ENCODE peak calls at places on chromosomes 3 and 15, in four cellular contexts. One of them, this sample, is unnamed.
A peak's percentile ranks its signal among the peaks of the same experiment; 100 is the strongest.

GRCh38 chr15:74398183-74398582 is 30.7 kb upstream of the CYP11A1 start:
- DNase-seq in fibroblast of lung: no peak
- DNase-seq in pancreas: no peak
- DNase-seq in heart right ventricle: no peak
- DNase-seq in this sample: no peak

GRCh38 chr3:150076443-150076842 is 105.7 kb upstream of the PFN2 start:
- DNase-seq in fibroblast of lung: no peak
- DNase-seq in heart right ventricle: no peak
- DNase-seq in pancreas: no peak
- DNase-seq in this sample: no peak

GRCh38 chr15:31264534-31265089 is 62.0 kb upstream of the KLF13 start:
- DNase-seq in pancreas: no peak
- DNase-seq in heart right ventricle: no peak
- DNase-seq in fibroblast of lung: no peak
- DNase-seq in this sample: no peak

GRCh38 chr15:59659366-59659765 is 2.1 kb upstream of the GTF2A2 start:
- DNase-seq in pancreas: no peak
- DNase-seq in fibroblast of lung: no peak
- DNase-seq in heart right ventricle: no peak
- DNase-seq in this sample: no peak

GRCh38 chr3:51389423-51390183 is 1.5 kb upstream of the RBM15B start:
- DNase-seq in fibroblast of lung: peak; percentile 48
- DNase-seq in heart right ventricle: peak; percentile 28
- DNase-seq in pancreas: no peak
- DNase-seq in this sample: peak; percentile 79

GRCh38 chr3:173938159-173938558 is 540.6 kb downstream of the NLGN1 start:
- DNase-seq in pancreas: no peak
- DNase-seq in fibroblast of lung: peak; percentile 73
- DNase-seq in heart right ventricle: no peak
- DNase-seq in this sample: no peak

GRCh38 chr3:102258666-102259227 is 176.1 kb upstream of the ZPLD1 start:
- DNase-seq in fibroblast of lung: no peak
- DNase-seq in pancreas: no peak
- DNase-seq in heart right ventricle: no peak
- DNase-seq in this sample: no peak

GRCh38 chr3:37935756-37936666 is 54.6 kb upstream of the VILL start:
- DNase-seq in fibroblast of lung: peak; percentile 98
- DNase-seq in pancreas: no peak
- DNase-seq in heart right ventricle: no peak
- DNase-seq in this sample: no peak

GRCh38 chr15:73908030-73908821 is 18.0 kb upstream of the LOXL1 start:
- DNase-seq in pancreas: peak; percentile 90
- DNase-seq in fibroblast of lung: peak; percentile 54
- DNase-seq in heart right ventricle: peak; percentile 86
- DNase-seq in this sample: peak; percentile 96

GRCh38 chr3:182357928-182358327 is 435.4 kb upstream of the ATP11B start:
- DNase-seq in fibroblast of lung: no peak
- DNase-seq in heart right ventricle: no peak
- DNase-seq in pancreas: no peak
- DNase-seq in this sample: no peak

GRCh38 chr3:186365202-186365974 is 3.4 kb upstream of the DGKG start:
- DNase-seq in pancreas: no peak
- DNase-seq in fibroblast of lung: peak; percentile 89
- DNase-seq in heart right ventricle: peak; percentile 42
- DNase-seq in this sample: peak; percentile 86

GRCh38 chr15:22973286-22973685 is 6.9 kb downstream of the CYFIP1 start:
- DNase-seq in pancreas: no peak
- DNase-seq in fibroblast of lung: no peak
- DNase-seq in heart right ventricle: no peak
- DNase-seq in this sample: peak; percentile 54

GRCh38 chr3:13133471-13133981 is 60.3 kb upstream of the IQSEC1 start:
- DNase-seq in heart right ventricle: no peak
- DNase-seq in fibroblast of lung: no peak
- DNase-seq in pancreas: no peak
- DNase-seq in this sample: no peak

GRCh38 chr3:66428733-66429132 is 72.1 kb downstream of the LRIG1 start:
- DNase-seq in fibroblast of lung: peak; percentile 99
- DNase-seq in pancreas: peak; percentile 86
- DNase-seq in heart right ventricle: peak; percentile 56
- DNase-seq in this sample: no peak

GRCh38 chr3:140251678-140252077 is 316.7 kb downstream of the CLSTN2 start:
- DNase-seq in heart right ventricle: no peak
- DNase-seq in pancreas: no peak
- DNase-seq in fibroblast of lung: no peak
- DNase-seq in this sample: no peak

GRCh38 chr3:194099215-194099614 is 36.7 kb upstream of the HES1 start:
- DNase-seq in fibroblast of lung: no peak
- DNase-seq in pancreas: no peak
- DNase-seq in heart right ventricle: no peak
- DNase-seq in this sample: no peak

GRCh38 chr3:72657666-72658065 is 190.6 kb downstream of the SHQ1 start:
- DNase-seq in heart right ventricle: no peak
- DNase-seq in pancreas: no peak
- DNase-seq in fibroblast of lung: no peak
- DNase-seq in this sample: no peak

GRCh38 chr3:49719214-49719884 is at the start of gene AMIGO3:
- DNase-seq in heart right ventricle: peak; percentile 95
- DNase-seq in fibroblast of lung: peak; percentile 90
- DNase-seq in pancreas: peak; percentile 98
- DNase-seq in this sample: peak; percentile 98

GRCh38 chr3:67683522-67683921 is 29.1 kb upstream of the SUCLG2 start:
- DNase-seq in pancreas: no peak
- DNase-seq in heart right ventricle: no peak
- DNase-seq in fibroblast of lung: no peak
- DNase-seq in this sample: no peak

GRCh38 chr3:15271785-15272381 is 60.5 kb downstream of the SH3BP5 start:
- DNase-seq in pancreas: no peak
- DNase-seq in fibroblast of lung: no peak
- DNase-seq in heart right ventricle: peak; percentile 36
- DNase-seq in this sample: peak; percentile 83

GRCh38 chr3:87410110-87410509 is 133.7 kb upstream of the POU1F1 start:
- DNase-seq in pancreas: no peak
- DNase-seq in fibroblast of lung: peak; percentile 97
- DNase-seq in heart right ventricle: no peak
- DNase-seq in this sample: no peak

GRCh38 chr3:47892284-47892683 is 89.3 kb downstream of the DHX30 start:
- DNase-seq in heart right ventricle: no peak
- DNase-seq in fibroblast of lung: no peak
- DNase-seq in pancreas: no peak
- DNase-seq in this sample: no peak

GRCh38 chr15:91456251-91456718 is 356.2 kb downstream of the SV2B start:
- DNase-seq in heart right ventricle: no peak
- DNase-seq in pancreas: no peak
- DNase-seq in fibroblast of lung: peak; percentile 98
- DNase-seq in this sample: no peak

GRCh38 chr15:101059381-101060341 is 140.5 kb downstream of the LRRK1 start:
- DNase-seq in heart right ventricle: no peak
- DNase-seq in pancreas: no peak
- DNase-seq in fibroblast of lung: no peak
- DNase-seq in this sample: peak; percentile 58

GRCh38 chr15:45456212-45457106 is 66.1 kb downstream of the SLC30A4 start:
- DNase-seq in fibroblast of lung: peak; percentile 100
- DNase-seq in pancreas: peak; percentile 61
- DNase-seq in heart right ventricle: no peak
- DNase-seq in this sample: no peak

GRCh38 chr3:120681506-120682038 is 467 bp downstream of the HGD start:
- DNase-seq in pancreas: no peak
- DNase-seq in fibroblast of lung: no peak
- DNase-seq in heart right ventricle: no peak
- DNase-seq in this sample: no peak

GRCh38 chr15:92968926-92969664 is 69.0 kb downstream of the CHD2 start:
- DNase-seq in pancreas: no peak
- DNase-seq in heart right ventricle: no peak
- DNase-seq in fibroblast of lung: no peak
- DNase-seq in this sample: no peak

GRCh38 chr3:155065537-155065936 is 14.6 kb upstream of the MME start:
- DNase-seq in heart right ventricle: no peak
- DNase-seq in fibroblast of lung: peak; percentile 75
- DNase-seq in pancreas: no peak
- DNase-seq in this sample: no peak

GRCh38 chr3:112056451-112056929 is 22.0 kb downstream of the TMPRSS7 start:
- DNase-seq in heart right ventricle: no peak
- DNase-seq in fibroblast of lung: peak; percentile 89
- DNase-seq in pancreas: no peak
- DNase-seq in this sample: no peak

GRCh38 chr3:126390201-126390600 is 4.5 kb upstream of the CFAP100 start:
- DNase-seq in heart right ventricle: no peak
- DNase-seq in pancreas: no peak
- DNase-seq in fibroblast of lung: no peak
- DNase-seq in this sample: peak; percentile 72

GRCh38 chr15:39232512-39232911 is 348.4 kb upstream of the THBS1 start:
- DNase-seq in pancreas: no peak
- DNase-seq in fibroblast of lung: peak; percentile 90
- DNase-seq in heart right ventricle: no peak
- DNase-seq in this sample: no peak

GRCh38 chr3:124671123-124671522 is 59.1 kb upstream of the UMPS start:
- DNase-seq in heart right ventricle: no peak
- DNase-seq in fibroblast of lung: no peak
- DNase-seq in pancreas: no peak
- DNase-seq in this sample: no peak

GRCh38 chr3:56621686-56622085 is 61.4 kb downstream of the TASOR start:
- DNase-seq in fibroblast of lung: no peak
- DNase-seq in pancreas: no peak
- DNase-seq in heart right ventricle: no peak
- DNase-seq in this sample: no peak

GRCh38 chr3:10263549-10264363 is 15.5 kb downstream of the TATDN2 start:
- DNase-seq in fibroblast of lung: peak; percentile 43
- DNase-seq in pancreas: no peak
- DNase-seq in heart right ventricle: no peak
- DNase-seq in this sample: no peak

GRCh38 chr3:39189648-39190269 is 2.6 kb downstream of the XIRP1 start:
- DNase-seq in fibroblast of lung: peak; percentile 42
- DNase-seq in pancreas: no peak
- DNase-seq in heart right ventricle: peak; percentile 52
- DNase-seq in this sample: no peak
- H3K4me3 ChIP-seq in fibroblast of lung: no peak overlapping the region
- H3K4me3 ChIP-seq in pancreas: no peak overlapping the region
- H3K4me3 ChIP-seq in heart right ventricle: peak overlapping the region; percentile 1
- H3K4me3 ChIP-seq in this sample: no peak overlapping the region

GRCh38 chr15:57761562-57761961 is 55.0 kb downstream of the POLR2M start:
- DNase-seq in pancreas: no peak
- DNase-seq in heart right ventricle: no peak
- DNase-seq in fibroblast of lung: no peak
- DNase-seq in this sample: no peak
- H3K4me1 ChIP-seq in pancreas: no peaks in the 10 kb centered on the region
- H3K4me1 ChIP-seq in heart right ventricle: no peaks in the 10 kb centered on the region
- H3K4me1 ChIP-seq in fibroblast of lung: no peaks in the 10 kb centered on the region
- H3K4me1 ChIP-seq in this sample: no peaks in the 10 kb centered on the region

DNA sequence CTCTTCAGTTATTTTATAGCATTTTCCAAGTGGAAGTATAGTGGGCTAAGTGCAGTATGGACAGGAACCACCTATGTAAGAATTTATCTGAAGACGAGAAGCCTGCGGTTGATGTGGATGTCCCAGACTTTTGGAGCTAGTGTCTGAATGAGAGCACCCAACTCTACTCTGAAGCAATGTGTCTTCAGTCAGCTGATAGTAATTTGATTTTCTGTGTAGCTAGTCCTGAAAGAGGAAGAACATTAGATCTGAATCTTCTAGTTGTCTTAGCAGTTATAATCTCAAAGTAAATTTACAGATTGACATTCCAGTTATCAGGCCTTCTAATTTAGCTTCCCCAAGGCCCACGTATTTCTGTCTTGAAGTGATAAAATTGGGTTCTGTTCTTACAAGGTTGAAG is 1.4 kb downstream of the TCAIM start:
- DNase-seq in fibroblast of lung: no peak
- DNase-seq in pancreas: no peak
- DNase-seq in heart right ventricle: no peak
- DNase-seq in this sample: no peak
- H3K27ac ChIP-seq in fibroblast of lung: no peak overlapping the region
- H3K27ac ChIP-seq in pancreas: no peak overlapping the region
- H3K27ac ChIP-seq in heart right ventricle: peak overlapping the region; percentile 95
- H3K27ac ChIP-seq in this sample: peak overlapping the region; percentile 56

GRCh38 chr3:135966349-135966695 is 794 bp downstream of the PPP2R3A start:
- DNase-seq in heart right ventricle: no peak
- DNase-seq in fibroblast of lung: no peak
- DNase-seq in pancreas: peak; percentile 83
- DNase-seq in this sample: no peak

GRCh38 chr3:135965129-135965505 is 411 bp upstream of the PPP2R3A start:
- DNase-seq in fibroblast of lung: peak; percentile 70
- DNase-seq in heart right ventricle: no peak
- DNase-seq in pancreas: no peak
- DNase-seq in this sample: no peak

GRCh38 chr3:135967867-135968266 is 2.3 kb downstream of the PPP2R3A start:
- DNase-seq in fibroblast of lung: no peak
- DNase-seq in pancreas: no peak
- DNase-seq in heart right ventricle: no peak
- DNase-seq in this sample: no peak

GRCh38 chr3:135965506-135966348 is at the start of gene PPP2R3A:
- DNase-seq in fibroblast of lung: peak; percentile 85
- DNase-seq in heart right ventricle: peak; percentile 89
- DNase-seq in pancreas: peak; percentile 93
- DNase-seq in this sample: peak; percentile 95

GRCh38 chr3:135966875-135967274 is 1.3 kb downstream of the PPP2R3A start:
- DNase-seq in heart right ventricle: no peak
- DNase-seq in pancreas: no peak
- DNase-seq in fibroblast of lung: no peak
- DNase-seq in this sample: no peak
- H3K4me3 ChIP-seq in heart right ventricle: peak overlapping the region; percentile 81
- H3K4me3 ChIP-seq in pancreas: peak overlapping the region; percentile 86
- H3K4me3 ChIP-seq in fibroblast of lung: peak overlapping the region; percentile 75
- H3K4me3 ChIP-seq in this sample: peak overlapping the region; percentile 79

GRCh38 chr3:196753201-196753600 is 13.5 kb downstream of the PAK2 start:
- DNase-seq in heart right ventricle: no peak
- DNase-seq in pancreas: no peak
- DNase-seq in fibroblast of lung: no peak
- DNase-seq in this sample: no peak
- H3K4me1 ChIP-seq in heart right ventricle: no peaks in the 10 kb centered on the region
- H3K4me1 ChIP-seq in pancreas: no peaks in the 10 kb centered on the region
- H3K4me1 ChIP-seq in fibroblast of lung: no peaks in the 10 kb centered on the region
- H3K4me1 ChIP-seq in this sample: no peaks in the 10 kb centered on the region

DNA sequence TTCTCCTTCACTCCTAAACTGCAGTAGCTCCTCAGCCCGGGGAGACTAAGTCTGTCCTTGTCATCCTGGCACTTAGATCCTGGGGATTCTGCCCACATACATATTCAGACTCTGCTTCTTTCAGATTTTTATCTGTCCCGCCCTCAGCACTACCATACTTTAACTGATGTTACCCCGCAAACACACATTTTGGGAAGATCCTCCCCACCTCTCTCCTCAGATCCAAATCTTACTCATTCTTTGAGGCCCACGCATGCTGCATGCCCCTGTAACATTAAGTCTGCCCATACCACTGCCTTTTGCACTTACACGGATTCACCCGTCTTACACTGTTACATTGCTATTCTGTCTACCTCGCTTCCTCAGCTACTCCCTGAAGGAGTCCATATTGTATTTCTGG is 36.1 kb downstream of the SENP8 start:
- DNase-seq in pancreas: no peak
- DNase-seq in heart right ventricle: no peak
- DNase-seq in fibroblast of lung: no peak
- DNase-seq in this sample: no peak
- H3K27ac ChIP-seq in pancreas: peak overlapping the region; percentile 92
- H3K27ac ChIP-seq in heart right ventricle: no peak overlapping the region
- H3K27ac ChIP-seq in fibroblast of lung: no peak overlapping the region
- H3K27ac ChIP-seq in this sample: no peak overlapping the region

GRCh38 chr3:9179826-9180763 is 69.4 kb downstream of the SRGAP3 start:
- DNase-seq in pancreas: no peak
- DNase-seq in fibroblast of lung: no peak
- DNase-seq in heart right ventricle: no peak
- DNase-seq in this sample: peak; percentile 75
- H3K4me3 ChIP-seq in pancreas: no peak overlapping the region
- H3K4me3 ChIP-seq in fibroblast of lung: no peak overlapping the region
- H3K4me3 ChIP-seq in heart right ventricle: no peak overlapping the region
- H3K4me3 ChIP-seq in this sample: no peak overlapping the region

This sample was measured in aorta.